ENCODE peak calls at places on chromosomes 3 and 15, in nine cellular contexts. One of them, this sample, is unnamed.

GRCh38 chr3:146250449-146251382 is at the start of gene PLSCR4:
- DNase-seq in PC-9: peak; percentile 75
- DNase-seq in ovary: peak; percentile 91
- DNase-seq in kidney: peak; percentile 93
- DNase-seq in transverse colon: peak; percentile 82
- DNase-seq in tibial artery: peak; percentile 88
- DNase-seq in heart right ventricle: peak; percentile 86
- DNase-seq in uterus: peak; percentile 86
- DNase-seq in mucosa of descending colon: peak; percentile 85
- DNase-seq in this sample: peak; percentile 89

GRCh38 chr3:15292765-15293522 is 39.4 kb downstream of the SH3BP5 start:
- DNase-seq in ovary: peak; percentile 85
- DNase-seq in kidney: peak; percentile 92
- DNase-seq in PC-9: peak; percentile 85
- DNase-seq in mucosa of descending colon: no peak
- DNase-seq in heart right ventricle: peak; percentile 43
- DNase-seq in transverse colon: peak; percentile 32
- DNase-seq in uterus: peak; percentile 79
- DNase-seq in tibial artery: peak; percentile 97
- DNase-seq in this sample: peak; percentile 83

GRCh38 chr3:49718419-49719213 is 868 bp downstream of the AMIGO3 start:
- DNase-seq in mucosa of descending colon: no peak
- DNase-seq in tibial artery: peak; percentile 64
- DNase-seq in ovary: no peak
- DNase-seq in kidney: peak; percentile 83
- DNase-seq in uterus: no peak
- DNase-seq in transverse colon: no peak
- DNase-seq in heart right ventricle: no peak
- DNase-seq in PC-9: no peak
- DNase-seq in this sample: no peak

GRCh38 chr15:60255390-60255789 is 142.4 kb downstream of the ANXA2 start:
- DNase-seq in tibial artery: no peak
- DNase-seq in ovary: no peak
- DNase-seq in mucosa of descending colon: peak; percentile 16
- DNase-seq in kidney: no peak
- DNase-seq in heart right ventricle: no peak
- DNase-seq in uterus: no peak
- DNase-seq in PC-9: peak; percentile 20
- DNase-seq in transverse colon: no peak
- DNase-seq in this sample: no peak

GRCh38 chr3:23202921-23203650 is at the start of gene UBE2E2:
- DNase-seq in tibial artery: peak; percentile 85
- DNase-seq in heart right ventricle: peak; percentile 78
- DNase-seq in kidney: peak; percentile 91
- DNase-seq in PC-9: peak; percentile 74
- DNase-seq in transverse colon: peak; percentile 73
- DNase-seq in uterus: peak; percentile 76
- DNase-seq in ovary: peak; percentile 85
- DNase-seq in mucosa of descending colon: peak; percentile 68
- DNase-seq in this sample: peak; percentile 71

GRCh38 chr3:139477710-139478640 is 1.7 kb upstream of the RBP2 start:
- DNase-seq in PC-9: no peak
- DNase-seq in ovary: no peak
- DNase-seq in kidney: no peak
- DNase-seq in tibial artery: no peak
- DNase-seq in uterus: peak; percentile 26
- DNase-seq in mucosa of descending colon: peak; percentile 28
- DNase-seq in transverse colon: peak; percentile 28
- DNase-seq in heart right ventricle: no peak
- DNase-seq in this sample: no peak

GRCh38 chr3:194384569-194385001 is 14.5 kb downstream of the GP5 start:
- DNase-seq in kidney: no peak
- DNase-seq in tibial artery: peak; percentile 32
- DNase-seq in PC-9: no peak
- DNase-seq in ovary: no peak
- DNase-seq in heart right ventricle: no peak
- DNase-seq in uterus: no peak
- DNase-seq in mucosa of descending colon: no peak
- DNase-seq in transverse colon: no peak
- DNase-seq in this sample: no peak

GRCh38 chr3:189726277-189726676 is 95.1 kb downstream of the TP63 start:
- DNase-seq in kidney: no peak
- DNase-seq in PC-9: no peak
- DNase-seq in mucosa of descending colon: no peak
- DNase-seq in heart right ventricle: no peak
- DNase-seq in uterus: no peak
- DNase-seq in ovary: no peak
- DNase-seq in transverse colon: no peak
- DNase-seq in tibial artery: no peak
- DNase-seq in this sample: no peak

GRCh38 chr3:100198579-100199269 is 62.1 kb upstream of the TBC1D23 start:
- DNase-seq in tibial artery: no peak
- DNase-seq in transverse colon: no peak
- DNase-seq in uterus: no peak
- DNase-seq in ovary: no peak
- DNase-seq in kidney: no peak
- DNase-seq in PC-9: no peak
- DNase-seq in heart right ventricle: no peak
- DNase-seq in mucosa of descending colon: no peak
- DNase-seq in this sample: no peak

GRCh38 chr3:28699283-28699682 is 350.7 kb upstream of the AZI2 start:
- DNase-seq in tibial artery: no peak
- DNase-seq in transverse colon: no peak
- DNase-seq in heart right ventricle: no peak
- DNase-seq in uterus: no peak
- DNase-seq in mucosa of descending colon: peak; percentile 5
- DNase-seq in ovary: no peak
- DNase-seq in kidney: no peak
- DNase-seq in PC-9: peak; percentile 2
- DNase-seq in this sample: no peak

GRCh38 chr3:78519281-78519680 is 1248.5 kb downstream of the ROBO1 start:
- DNase-seq in heart right ventricle: no peak
- DNase-seq in uterus: no peak
- DNase-seq in transverse colon: no peak
- DNase-seq in mucosa of descending colon: no peak
- DNase-seq in kidney: no peak
- DNase-seq in PC-9: no peak
- DNase-seq in tibial artery: no peak
- DNase-seq in ovary: no peak
- DNase-seq in this sample: no peak

GRCh38 chr3:188510366-188510765 is 356.4 kb downstream of the LPP start:
- DNase-seq in transverse colon: no peak
- DNase-seq in kidney: no peak
- DNase-seq in ovary: no peak
- DNase-seq in heart right ventricle: no peak
- DNase-seq in mucosa of descending colon: no peak
- DNase-seq in tibial artery: no peak
- DNase-seq in PC-9: no peak
- DNase-seq in uterus: no peak
- DNase-seq in this sample: no peak

GRCh38 chr3:141402476-141403171 is 34.3 kb downstream of the ZBTB38 start:
- DNase-seq in tibial artery: peak; percentile 89
- DNase-seq in mucosa of descending colon: peak; percentile 69
- DNase-seq in uterus: peak; percentile 73
- DNase-seq in transverse colon: peak; percentile 69
- DNase-seq in heart right ventricle: peak; percentile 80
- DNase-seq in kidney: peak; percentile 88
- DNase-seq in ovary: peak; percentile 81
- DNase-seq in PC-9: peak; percentile 35
- DNase-seq in this sample: peak; percentile 83

GRCh38 chr15:38084289-38084688 is 149.8 kb downstream of the TMCO5A start:
- DNase-seq in uterus: no peak
- DNase-seq in kidney: no peak
- DNase-seq in transverse colon: no peak
- DNase-seq in tibial artery: no peak
- DNase-seq in ovary: no peak
- DNase-seq in heart right ventricle: no peak
- DNase-seq in mucosa of descending colon: no peak
- DNase-seq in PC-9: no peak
- DNase-seq in this sample: no peak

GRCh38 chr15:45449878-45450277 is 71.5 kb upstream of the GATM start:
- DNase-seq in ovary: no peak
- DNase-seq in tibial artery: no peak
- DNase-seq in heart right ventricle: no peak
- DNase-seq in uterus: no peak
- DNase-seq in transverse colon: peak; percentile 89
- DNase-seq in mucosa of descending colon: peak; percentile 89
- DNase-seq in kidney: peak; percentile 82
- DNase-seq in PC-9: peak; percentile 94
- DNase-seq in this sample: no peak

DNA sequence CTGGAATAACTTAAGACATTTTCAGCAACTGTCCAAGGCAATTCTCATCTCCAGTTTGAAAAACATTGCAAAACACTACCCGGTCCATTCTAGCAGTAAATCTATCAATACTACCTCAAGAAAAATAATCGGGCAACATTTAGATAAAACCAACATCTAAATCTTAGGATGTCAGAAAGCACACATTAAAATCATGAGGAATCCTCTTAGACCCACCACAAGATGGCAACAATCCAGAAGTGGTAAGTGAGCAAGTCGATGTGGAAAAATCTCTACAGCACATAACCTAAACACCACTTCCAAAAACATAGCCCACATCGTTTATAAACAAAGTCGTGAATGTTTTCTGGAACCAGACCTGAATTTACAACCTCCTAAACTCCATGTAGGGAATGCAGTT is 5.7 kb downstream of the PLCH1 start:
- DNase-seq in uterus: no peak
- DNase-seq in tibial artery: no peak
- DNase-seq in ovary: no peak
- DNase-seq in PC-9: no peak
- DNase-seq in heart right ventricle: no peak
- DNase-seq in mucosa of descending colon: peak; percentile 9
- DNase-seq in transverse colon: no peak
- DNase-seq in kidney: no peak
- DNase-seq in this sample: no peak
- TF ChIP-seq CTCF in uterus: no peak
- TF ChIP-seq CTCF in tibial artery: no peak
- TF ChIP-seq CTCF in ovary: no peak
- TF ChIP-seq CTCF in PC-9: no peak
- TF ChIP-seq CTCF in heart right ventricle: no peak
- TF ChIP-seq CTCF in mucosa of descending colon: no peak
- TF ChIP-seq CTCF in transverse colon: no peak
- TF ChIP-seq CTCF in kidney: no peak
- TF ChIP-seq CTCF in this sample: no peak

GRCh38 chr15:76267077-76267476 is 44.2 kb downstream of the ETFA start:
- DNase-seq in heart right ventricle: no peak
- DNase-seq in tibial artery: no peak
- DNase-seq in transverse colon: no peak
- DNase-seq in mucosa of descending colon: no peak
- DNase-seq in PC-9: no peak
- DNase-seq in kidney: no peak
- DNase-seq in ovary: no peak
- DNase-seq in uterus: no peak
- DNase-seq in this sample: no peak
- H3K36me3 ChIP-seq in heart right ventricle: peaks cover 89% of the 10 kb centered on the region
- H3K36me3 ChIP-seq in tibial artery: peaks cover 82% of the 10 kb centered on the region
- H3K36me3 ChIP-seq in transverse colon: no peaks in the 10 kb centered on the region
- H3K36me3 ChIP-seq in mucosa of descending colon: peaks cover 28% of the 10 kb centered on the region
- H3K36me3 ChIP-seq in PC-9: peaks cover 73% of the 10 kb centered on the region
- H3K36me3 ChIP-seq in kidney: peaks cover 23% of the 10 kb centered on the region
- H3K36me3 ChIP-seq in ovary: no peaks in the 10 kb centered on the region
- H3K36me3 ChIP-seq in uterus: no peaks in the 10 kb centered on the region
- H3K36me3 ChIP-seq in this sample: no peaks in the 10 kb centered on the region

DNA sequence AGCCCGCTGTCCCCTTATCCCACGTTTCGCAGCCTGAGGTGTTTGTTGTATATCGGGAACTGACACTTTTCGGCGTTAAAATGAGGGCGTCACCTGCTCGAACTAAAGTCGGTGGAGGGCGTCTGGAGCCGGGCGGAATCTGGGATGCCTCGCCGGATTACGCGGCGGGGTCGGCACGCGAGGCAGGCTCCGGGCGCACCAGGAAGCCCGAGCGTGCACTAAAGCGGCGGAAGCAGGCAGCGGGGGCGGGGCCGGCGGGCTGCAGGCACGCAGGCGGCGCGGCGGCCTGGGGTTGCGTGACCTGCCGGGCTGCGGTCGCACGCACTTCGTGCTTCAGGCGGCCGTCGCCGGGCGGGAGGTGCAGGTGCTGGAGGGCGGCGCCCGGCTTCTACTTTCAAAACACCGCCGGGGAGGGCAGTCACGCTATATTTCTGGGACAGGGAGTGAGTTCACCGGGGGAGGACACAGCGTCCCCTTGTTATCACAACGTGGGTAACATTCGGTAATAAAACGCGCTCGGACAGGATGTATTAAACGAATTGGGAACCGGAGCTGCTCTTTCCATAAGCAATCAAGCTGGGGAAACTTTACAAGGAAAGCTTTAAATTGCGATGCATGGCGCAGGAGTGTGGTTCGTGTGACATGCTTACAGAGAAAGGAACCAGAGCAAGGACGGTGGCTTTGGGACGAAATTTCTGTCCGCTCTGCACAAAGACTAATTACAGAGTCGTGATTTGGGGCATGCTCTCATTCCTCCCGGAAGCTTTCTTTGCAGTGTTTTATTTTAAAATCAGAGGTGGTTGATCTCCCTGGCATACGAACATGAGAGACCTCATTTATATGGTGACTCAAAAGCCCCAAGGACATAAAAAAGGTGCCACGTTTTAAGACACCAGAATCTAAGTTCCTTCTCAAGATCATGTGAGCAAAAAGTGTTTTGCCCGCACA is 9.1 kb upstream of the LEKR1 start:
- DNase-seq in PC-9: peak; percentile 92
- DNase-seq in heart right ventricle: peak; percentile 88
- DNase-seq in ovary: peak; percentile 87
- DNase-seq in kidney: peak; percentile 94
- DNase-seq in tibial artery: peak; percentile 84
- DNase-seq in mucosa of descending colon: peak; percentile 92
- DNase-seq in transverse colon: peak; percentile 91
- DNase-seq in uterus: peak; percentile 76
- DNase-seq in this sample: peak; percentile 86
- TF ChIP-seq CTCF in PC-9: peak; percentile 17
- TF ChIP-seq CTCF in heart right ventricle: no peak
- TF ChIP-seq CTCF in ovary: no peak
- TF ChIP-seq CTCF in kidney: peak; percentile 10
- TF ChIP-seq CTCF in tibial artery: peak; percentile 7
- TF ChIP-seq CTCF in mucosa of descending colon: no peak
- TF ChIP-seq CTCF in transverse colon: no peak
- TF ChIP-seq CTCF in uterus: no peak
- TF ChIP-seq CTCF in this sample: no peak

GRCh38 chr3:29773481-29773880 is 492.6 kb downstream of the RBMS3 start:
- DNase-seq in transverse colon: no peak
- DNase-seq in mucosa of descending colon: no peak
- DNase-seq in heart right ventricle: no peak
- DNase-seq in PC-9: no peak
- DNase-seq in kidney: no peak
- DNase-seq in uterus: no peak
- DNase-seq in tibial artery: no peak
- DNase-seq in ovary: no peak
- DNase-seq in this sample: no peak
- H3K36me3 ChIP-seq in transverse colon: no peaks in the 10 kb centered on the region
- H3K36me3 ChIP-seq in mucosa of descending colon: no peaks in the 10 kb centered on the region
- H3K36me3 ChIP-seq in heart right ventricle: no peaks in the 10 kb centered on the region
- H3K36me3 ChIP-seq in PC-9: no peaks in the 10 kb centered on the region
- H3K36me3 ChIP-seq in kidney: no peaks in the 10 kb centered on the region
- H3K36me3 ChIP-seq in uterus: no peaks in the 10 kb centered on the region
- H3K36me3 ChIP-seq in tibial artery: no peaks in the 10 kb centered on the region
- H3K36me3 ChIP-seq in ovary: no peaks in the 10 kb centered on the region
- H3K36me3 ChIP-seq in this sample: no peaks in the 10 kb centered on the region

This sample was measured in testis.